ENCODE peak calls at places on chromosomes 4 and X, in ten cellular contexts. D is uterus, N is adrenal gland, I is upper lobe of right lung, L is adipocyte, E is lung, Q is PC-3, X is transverse colon, V is mesendoderm, U is tibial artery. K is an unnamed sample.

GRCh38 chr4:52143815-52144214 is 92.7 kb downstream of the SPATA18 start:
- DNase-seq in I (no peak), D (no peak), Q (no peak), V (no peak), U (no peak), N (no peak), L (no peak), X (no peak), E (no peak), K (no peak)

GRCh38 chr4:164012396-164013027 is 518.0 kb downstream of the TMA16 start:
- DNase-seq in D (no peak), Q (peak; percentile 58), N (no peak), E (no peak), L (no peak), V (peak; percentile 80), I (no peak), X (no peak), U (no peak), K (no peak)

GRCh38 chrX:13759152-13759718 is 24.7 kb downstream of the OFD1 start:
- DNase-seq in D (no peak), I (no peak), X (no peak), E (no peak), L (no peak), N (no peak), U (no peak), Q (no peak), V (no peak), K (no peak)

GRCh38 chr4:16952896-16953605 is 54.6 kb upstream of the LDB2 start:
- DNase-seq in D (no peak), I (no peak), U (no peak), N (no peak), L (peak; percentile 25), V (no peak), Q (no peak), E (no peak), X (no peak), K (no peak)

GRCh38 chrX:38641197-38641596 is 79.9 kb downstream of the TSPAN7 start:
- DNase-seq in V (no peak), L (no peak), I (no peak), D (no peak), X (no peak), Q (no peak), N (no peak), U (no peak), E (no peak), K (no peak)

GRCh38 chr4:169282429-169283113 is 11.8 kb upstream of the SH3RF1 start:
- DNase-seq in Q (peak; percentile 83), U (no peak), N (no peak), L (no peak), D (no peak), V (no peak), E (no peak), X (no peak), I (no peak), K (no peak)

GRCh38 chr4:123649644-123650356 is 253.2 kb downstream of the SPRY1 start:
- DNase-seq in N (no peak), L (peak; percentile 96), I (no peak), D (peak; percentile 38), U (no peak), Q (peak; percentile 39), X (peak; percentile 38), E (peak; percentile 34), V (peak; percentile 71), K (peak; percentile 75)

GRCh38 chr4:169664615-169665014 is 44.2 kb downstream of the CLCN3 start:
- DNase-seq in V (no peak), I (no peak), Q (no peak), E (no peak), L (peak; percentile 72), U (no peak), D (no peak), N (no peak), X (no peak), K (no peak)

GRCh38 chr4:22315643-22316042 is 200.2 kb downstream of the ADGRA3 start:
- DNase-seq in E (no peak), Q (peak; percentile 7), D (no peak), I (no peak), X (no peak), L (no peak), V (no peak), U (no peak), N (no peak), K (no peak)

GRCh38 chr4:94506822-94507221 is 55.1 kb downstream of the PDLIM5 start:
- DNase-seq in U (no peak), V (no peak), N (no peak), L (no peak), X (no peak), D (no peak), I (no peak), E (no peak), Q (no peak), K (no peak)

GRCh38 chr4:125421547-125421946 is 106.8 kb downstream of the FAT4 start:
- DNase-seq in D (no peak), E (no peak), Q (no peak), N (no peak), L (no peak), V (no peak), I (no peak), U (no peak), X (no peak), K (no peak)

GRCh38 chrX:63918611-63919010 is 133.6 kb upstream of the ARHGEF9 start:
- DNase-seq in I (no peak), L (peak; percentile 37), N (no peak), V (peak; percentile 65), U (no peak), Q (no peak), D (no peak), X (no peak), E (no peak), K (no peak)

GRCh38 chr4:101277661-101278060 is 69.7 kb downstream of the PPP3CA start:
- DNase-seq in X (no peak), E (no peak), U (no peak), N (no peak), L (peak; percentile 57), Q (peak; percentile 11), I (no peak), V (no peak), D (no peak), K (no peak)

GRCh38 chr4:120922390-120923200 is at the start of gene PRDM5:
- DNase-seq in X (peak; percentile 49), D (peak; percentile 71), I (peak; percentile 88), N (peak; percentile 61), V (peak; percentile 76), U (peak; percentile 29), E (peak; percentile 60), L (peak; percentile 67), Q (peak; percentile 21), K (peak; percentile 58)

GRCh38 chr4:98996056-98996941 is 778 bp downstream of the METAP1 start:
- DNase-seq in D (no peak), N (peak; percentile 29), L (peak; percentile 54), I (no peak), U (no peak), V (peak; percentile 59), Q (peak; percentile 37), X (peak; percentile 24), E (no peak), K (peak; percentile 24)

GRCh38 chrX:130108647-130109428 is 1.5 kb downstream of the ELF4 start:
- DNase-seq in L (peak; percentile 48), N (no peak), D (no peak), E (no peak), V (peak; percentile 62), Q (peak; percentile 44), I (peak; percentile 70), U (peak; percentile 51), X (peak; percentile 73), K (no peak)

GRCh38 chr4:158856852-158857251 is 88.0 kb downstream of the FNIP2 start:
- DNase-seq in Q (peak; percentile 52), N (no peak), I (no peak), D (no peak), U (no peak), V (peak; percentile 48), X (no peak), E (no peak), L (peak; percentile 72), K (no peak)

GRCh38 chr4:95549246-95550138 is 719 bp upstream of the UNC5C start:
- DNase-seq in N (peak; percentile 76), U (peak; percentile 69), L (peak; percentile 62), D (peak; percentile 55), Q (no peak), I (peak; percentile 75), X (peak; percentile 25), E (no peak), V (peak; percentile 53), K (peak; percentile 21)
- H3K4me1 ChIP-seq in N (no peaks in the 10 kb centered on the region), U (no peaks in the 10 kb centered on the region), L (peaks cover 14% of the 10 kb centered on the region), D (no peaks in the 10 kb centered on the region), Q (peaks cover 4% of the 10 kb centered on the region), I (no peaks in the 10 kb centered on the region), X (peaks cover 5% of the 10 kb centered on the region), E (no peaks in the 10 kb centered on the region), V (no peaks in the 10 kb centered on the region), K (peaks cover 23% of the 10 kb centered on the region)

GRCh38 chrX:80808160-80808735 is 1.4 kb downstream of the BRWD3 start:
- DNase-seq in D (peak; percentile 79), I (peak; percentile 78), V (peak; percentile 81), U (peak; percentile 77), L (peak; percentile 81), E (peak; percentile 75), X (peak; percentile 84), N (peak; percentile 83), Q (peak; percentile 80), K (peak; percentile 79)

GRCh38 chrX:80808854-80809493 is 703 bp downstream of the BRWD3 start:
- DNase-seq in X (peak; percentile 28), V (peak; percentile 53), L (peak; percentile 40), N (peak; percentile 30), D (peak; percentile 15), I (peak; percentile 62), E (no peak), U (peak; percentile 20), Q (peak; percentile 41), K (peak; percentile 33)

GRCh38 chrX:80807606-80808159 is 2.0 kb downstream of the BRWD3 start:
- DNase-seq in Q (no peak), X (no peak), E (no peak), L (no peak), V (no peak), I (no peak), N (no peak), U (no peak), D (no peak), K (no peak)

GRCh38 chrX:80812176-80812575 is 2.5 kb upstream of the BRWD3 start:
- DNase-seq in E (no peak), X (peak; percentile 19), L (peak; percentile 5), Q (peak; percentile 26), D (no peak), N (no peak), U (peak; percentile 28), I (no peak), V (peak; percentile 76), K (no peak)

GRCh38 chrX:80810365-80810978 is 795 bp upstream of the BRWD3 start:
- DNase-seq in N (no peak), E (no peak), X (no peak), D (no peak), Q (no peak), L (peak; percentile 45), U (no peak), V (peak; percentile 38), I (no peak), K (no peak)
- H3K4me3 ChIP-seq in N (no peak overlapping the region), E (peak overlapping the region; percentile 2), X (peak overlapping the region; percentile 42), D (peak overlapping the region; percentile 46), Q (peak overlapping the region; percentile 95), L (peak overlapping the region; percentile 89), U (peak overlapping the region; percentile 80), V (peak overlapping the region; percentile 66), I (peak overlapping the region; percentile 57), K (no peak overlapping the region)

GRCh38 chr4:8539661-8540060 is 40.5 kb upstream of the GPR78 start:
- DNase-seq in X (no peak), U (no peak), I (peak; percentile 26), E (no peak), D (no peak), L (no peak), V (no peak), Q (no peak), N (no peak), K (no peak)
- H3K4me1 ChIP-seq in X (peaks cover 16% of the 10 kb centered on the region), U (no peaks in the 10 kb centered on the region), I (peaks cover 14% of the 10 kb centered on the region), E (no peaks in the 10 kb centered on the region), D (no peaks in the 10 kb centered on the region), L (peaks cover 8% of the 10 kb centered on the region), V (no peaks in the 10 kb centered on the region), Q (peaks cover 51% of the 10 kb centered on the region), N (peaks cover 5% of the 10 kb centered on the region), K (peaks cover 46% of the 10 kb centered on the region)

GRCh38 chrX:73215263-73215662 is 612 bp upstream of the NAP1L2 start:
- DNase-seq in D (no peak), V (no peak), U (no peak), E (no peak), Q (no peak), N (no peak), I (no peak), X (no peak), L (no peak), K (no peak)
- H3K4me3 ChIP-seq in D (peak overlapping the region; percentile 24), V (no peak overlapping the region), U (peak overlapping the region; percentile 57), E (no peak overlapping the region), Q (peak overlapping the region; percentile 83), N (no peak overlapping the region), I (peak overlapping the region; percentile 53), X (peak overlapping the region; percentile 38), L (peak overlapping the region; percentile 77), K (peak overlapping the region; percentile 41)